ENCODE peak calls at places on chromosome 4, in five cellular contexts. N is cardiac muscle cell, G is lower lobe of right lung, U is right atrium auricular region, P is thoracic aorta. T is an unnamed sample.
A peak's percentile ranks its signal among the peaks of the same experiment; 100 is the strongest.

GRCh38 chr4:28225005-28225404 is 1364.4 kb downstream of the STIM2 start:
- DNase-seq in N (peak; percentile 55), G (no peak), U (no peak), P (no peak), T (peak; percentile 66)

GRCh38 chr4:40731792-40732245 is 17.9 kb upstream of the NSUN7 start:
- DNase-seq in N (peak; percentile 40), G (peak; percentile 59), U (no peak), P (no peak), T (peak; percentile 65)

GRCh38 chr4:74659576-74660411 is 134.5 kb downstream of the BTC start:
- DNase-seq in N (no peak), G (no peak), U (no peak), P (no peak), T (no peak)

GRCh38 chr4:184420881-184421416 is 53.4 kb downstream of the IRF2 start:
- DNase-seq in N (no peak), G (no peak), U (no peak), P (no peak), T (no peak)

GRCh38 chr4:921830-922331 is 10.2 kb downstream of the GAK start:
- DNase-seq in N (no peak), G (peak; percentile 23), U (no peak), P (no peak), T (no peak)

GRCh38 chr4:8401665-8402064 is 38.9 kb downstream of the ACOX3 start:
- DNase-seq in N (no peak), G (peak; percentile 39), U (no peak), P (no peak), T (no peak)

GRCh38 chr4:167339781-167340180 is 105.5 kb upstream of the SPOCK3 start:
- DNase-seq in N (no peak), G (no peak), U (no peak), P (no peak), T (no peak)

GRCh38 chr4:181504846-181505374 is 738.3 kb upstream of the TENM3 start:
- DNase-seq in N (peak; percentile 54), G (no peak), U (no peak), P (no peak), T (no peak)

GRCh38 chr4:117575850-117576249 is 458.4 kb upstream of the NDST3 start:
- DNase-seq in N (no peak), G (no peak), U (no peak), P (no peak), T (no peak)

GRCh38 chr4:121688261-121688660 is 8.5 kb downstream of the ANXA5 start:
- DNase-seq in N (no peak), G (no peak), U (no peak), P (no peak), T (no peak)

GRCh38 chr4:76950052-76950845 is 697 bp downstream of the SEPTIN11 start:
- DNase-seq in N (peak; percentile 60), G (peak; percentile 85), U (no peak), P (no peak), T (peak; percentile 54)

GRCh38 chr4:73844352-73844751 is 7.9 kb downstream of the CXCL6 start:
- DNase-seq in N (no peak), G (no peak), U (no peak), P (no peak), T (no peak)

GRCh38 chr4:65747386-65747785 is 77.1 kb upstream of the EPHA5 start:
- DNase-seq in N (no peak), G (no peak), U (no peak), P (no peak), T (no peak)

GRCh38 chr4:67366341-67366861 is 178.9 kb downstream of the CENPC start:
- DNase-seq in N (no peak), G (no peak), U (no peak), P (no peak), T (peak; percentile 87)

GRCh38 chr4:133154725-133155124 is 5.6 kb downstream of the PCDH10 start:
- DNase-seq in N (peak; percentile 28), G (no peak), U (no peak), P (no peak), T (peak; percentile 44)

GRCh38 chr4:15928883-15929282 is 9.7 kb downstream of the FGFBP1 start:
- DNase-seq in N (no peak), G (no peak), U (no peak), P (no peak), T (no peak)

GRCh38 chr4:152037435-152037834 is 276.6 kb upstream of the GATB start:
- DNase-seq in N (no peak), G (no peak), U (no peak), P (no peak), T (no peak)

GRCh38 chr4:154741131-154741530 is 2.7 kb upstream of the LRAT start:
- DNase-seq in N (no peak), G (no peak), U (no peak), P (no peak), T (no peak)

GRCh38 chr4:150127757-150128156 is 49.5 kb downstream of the DCLK2 start:
- DNase-seq in N (no peak), G (no peak), U (no peak), P (no peak), T (no peak)

GRCh38 chr4:76579596-76580375 is 144.8 kb downstream of the SHROOM3 start:
- DNase-seq in N (no peak), G (no peak), U (no peak), P (no peak), T (no peak)

GRCh38 chr4:124879195-124879594 is 166.7 kb upstream of the ANKRD50 start:
- DNase-seq in N (no peak), G (no peak), U (no peak), P (no peak), T (no peak)

GRCh38 chr4:105990933-105991332 is 95.7 kb downstream of the NPNT start:
- DNase-seq in N (no peak), G (peak; percentile 66), U (peak; percentile 60), P (peak; percentile 41), T (no peak)

GRCh38 chr4:165711436-165711835 is 161.6 kb upstream of the TLL1 start:
- DNase-seq in N (no peak), G (no peak), U (no peak), P (no peak), T (no peak)

GRCh38 chr4:125070869-125071268 is 243.9 kb upstream of the FAT4 start:
- DNase-seq in N (peak; percentile 70), G (no peak), U (no peak), P (no peak), T (peak; percentile 66)

GRCh38 chr4:112214397-112215264 is 17.0 kb upstream of the AP1AR start:
- DNase-seq in N (peak; percentile 20), G (no peak), U (no peak), P (no peak), T (no peak)

GRCh38 chr4:27514711-27515110 is 654.1 kb downstream of the STIM2 start:
- DNase-seq in N (no peak), G (no peak), U (no peak), P (no peak), T (no peak)

GRCh38 chr4:128718793-128719192 is 90.7 kb upstream of the JADE1 start:
- DNase-seq in N (no peak), G (no peak), U (no peak), P (no peak), T (no peak)

GRCh38 chr4:169774466-169775445 is 17.0 kb upstream of the HPF1 start:
- DNase-seq in N (peak; percentile 10), G (no peak), U (no peak), P (no peak), T (no peak)

GRCh38 chr4:113145519-113146291 is 96.3 kb downstream of the ANK2 start:
- DNase-seq in N (peak; percentile 87), G (no peak), U (no peak), P (no peak), T (peak; percentile 44)

GRCh38 chr4:48068182-48068581 is 51.6 kb downstream of the NIPAL1 start:
- DNase-seq in N (no peak), G (no peak), U (no peak), P (no peak), T (no peak)

GRCh38 chr4:84644087-84644486 is 61.2 kb downstream of the CDS1 start:
- DNase-seq in N (no peak), G (no peak), U (no peak), P (no peak), T (no peak)

GRCh38 chr4:7861440-7861881 is 78.2 kb downstream of the AFAP1 start:
- DNase-seq in N (no peak), G (no peak), U (no peak), P (no peak), T (no peak)

GRCh38 chr4:41506071-41506470 is 31.9 kb upstream of the LIMCH1 start:
- DNase-seq in N (no peak), G (no peak), U (no peak), P (no peak), T (no peak)

GRCh38 chr4:7348946-7349900 is 85.5 kb downstream of the PSAPL1 start:
- DNase-seq in N (no peak), G (peak; percentile 81), U (no peak), P (no peak), T (no peak)

GRCh38 chr4:17562157-17562556 is 14.8 kb upstream of the LAP3 start:
- DNase-seq in N (peak; percentile 9), G (no peak), U (no peak), P (no peak), T (no peak)
- TF ChIP-seq CTCF in N (peak; percentile 9), G (peak; percentile 11), U (no peak), P (no peak), T (peak; percentile 57)

DNA sequence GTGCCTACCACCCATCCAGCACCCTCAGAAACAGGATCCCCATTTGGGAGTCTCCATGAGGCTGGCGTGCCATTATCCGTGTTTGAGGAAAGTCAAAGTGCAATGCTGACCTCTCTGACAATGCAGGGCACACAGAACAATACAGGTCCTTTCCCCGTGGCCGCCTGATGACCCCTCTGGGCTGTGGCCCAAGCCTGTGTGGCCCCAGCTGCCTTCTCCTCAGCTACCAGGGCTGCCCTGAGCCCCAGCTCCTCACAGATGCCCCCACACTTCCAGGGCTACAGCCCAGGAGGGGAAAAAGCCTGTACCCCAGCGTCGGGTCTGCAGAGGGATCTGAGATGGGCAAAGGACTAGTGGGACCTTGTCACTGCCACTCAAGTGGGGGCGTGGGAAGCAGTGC is 15.5 kb downstream of the ZFYVE28 start:
- DNase-seq in N (no peak), G (no peak), U (no peak), P (no peak), T (no peak)
- H3K4me3 ChIP-seq in N (no peak overlapping the region), G (no peak overlapping the region), U (no peak overlapping the region), P (no peak overlapping the region), T (no peak overlapping the region)

DNA sequence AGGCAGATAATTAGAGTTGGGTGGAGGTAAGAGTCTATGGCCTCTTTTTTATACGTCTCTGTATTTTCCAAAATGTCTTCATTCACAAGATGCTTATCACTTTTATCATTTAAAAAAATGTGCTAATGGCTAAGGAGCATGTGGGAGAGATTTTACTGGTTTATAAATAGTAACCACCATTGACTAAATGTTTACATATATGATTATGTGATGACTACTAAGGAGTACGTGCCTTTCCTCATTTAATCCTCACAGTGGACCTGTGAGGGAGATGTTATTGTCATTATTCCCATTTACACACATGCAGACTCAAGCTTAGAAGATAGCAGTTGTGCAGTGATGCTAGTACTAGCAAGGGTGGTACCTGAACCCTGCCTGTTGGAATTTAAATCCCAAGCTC is 2.4 kb downstream of the SRD5A3 start:
- DNase-seq in N (no peak), G (no peak), U (no peak), P (no peak), T (no peak)
- H3K27ac ChIP-seq in N (no peak overlapping the region), G (no peak overlapping the region), U (no peak overlapping the region), P (no peak overlapping the region), T (no peak overlapping the region)

DNA sequence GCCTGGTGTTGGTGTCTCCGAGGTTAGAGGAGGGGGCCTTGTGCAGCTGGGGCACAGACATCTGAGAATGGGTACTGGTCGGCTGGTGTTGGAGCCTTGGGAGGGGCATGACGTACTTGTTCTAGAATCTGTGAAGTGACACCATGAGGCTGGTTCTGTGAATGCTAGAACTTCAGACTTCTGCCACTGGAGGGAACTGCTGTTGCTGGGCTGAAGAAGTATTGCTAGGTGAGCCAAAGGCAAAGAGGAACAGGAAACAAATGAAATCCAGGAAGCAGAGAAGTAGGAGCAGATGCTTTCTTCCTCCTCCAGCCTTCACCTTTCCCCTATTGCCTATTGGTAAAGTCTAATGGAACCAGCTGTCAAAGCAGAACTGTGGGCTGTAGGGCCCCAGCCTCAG is 120.9 kb upstream of the DDIT4L start:
- DNase-seq in N (no peak), G (no peak), U (no peak), P (no peak), T (peak; percentile 26)
- TF ChIP-seq CTCF in N (peak; percentile 13), G (no peak), U (no peak), P (no peak), T (peak; percentile 43)